ENCODE peak calls at places on chromosomes 7 and 10, in nine cellular contexts. B is body of pancreas; N is heart left ventricle; Y is fibroblast of lung; H is lower lobe of right lung; F is IMR-90; W is CD4-positive, CD25-positive, alpha-beta regulatory T cell; L is prostate gland; J is GM23248. I is an unnamed sample.

GRCh38 chr10:28533315-28533564 is 322 bp downstream of the WAC start:
- DNase-seq in B (no peak), N (no peak), Y (no peak), H (no peak), F (no peak), W (no peak), L (no peak), J (no peak), I (no peak)

GRCh38 chr7:88927-89921 is 103.1 kb upstream of the FAM20C start:
- DNase-seq in B (peak), N (no peak), Y (peak), H (no peak), F (peak), W (no peak), L (no peak), J (peak), I (peak)

GRCh38 chr10:107341281-107341680 is 176.8 kb upstream of the SORCS1 start:
- DNase-seq in B (no peak), N (no peak), Y (no peak), H (no peak), F (no peak), W (no peak), L (no peak), J (peak), I (no peak)

GRCh38 chr7:46908770-46909169 is 673.1 kb downstream of the TNS3 start:
- DNase-seq in B (no peak), N (no peak), Y (peak), H (no peak), F (peak), W (no peak), L (no peak), J (peak), I (peak)

GRCh38 chr7:93921607-93922446 is at the start of gene GNG11:
- DNase-seq in B (peak), N (peak), Y (peak), H (peak), F (peak), W (no peak), L (peak), J (peak), I (no peak)

GRCh38 chr10:113578766-113579165 is 25.9 kb downstream of the HABP2 start:
- DNase-seq in B (no peak), N (no peak), Y (no peak), H (no peak), F (no peak), W (no peak), L (no peak), J (no peak), I (no peak)

GRCh38 chr10:69869291-69869841 is 67.7 kb downstream of the COL13A1 start:
- DNase-seq in B (peak), N (no peak), Y (peak), H (no peak), F (peak), W (no peak), L (peak), J (peak), I (no peak)

GRCh38 chr7:150716368-150716767 is at the start of gene GIMAP1:
- DNase-seq in B (peak), N (peak), Y (no peak), H (no peak), F (no peak), W (peak), L (no peak), J (no peak), I (no peak)

GRCh38 chr10:113992601-113993011 is 51.1 kb upstream of the ADRB1 start:
- DNase-seq in B (no peak), N (no peak), Y (no peak), H (no peak), F (no peak), W (no peak), L (no peak), J (peak), I (no peak)

GRCh38 chr7:46927131-46927810 is 654.6 kb downstream of the TNS3 start:
- DNase-seq in B (no peak), N (no peak), Y (no peak), H (no peak), F (no peak), W (no peak), L (no peak), J (no peak), I (no peak)

GRCh38 chr7:100629117-100629711 is 12.1 kb downstream of the TFR2 start:
- DNase-seq in B (peak), N (no peak), Y (no peak), H (no peak), F (no peak), W (no peak), L (no peak), J (peak), I (no peak)

GRCh38 chr10:130554701-130555410 is 418.7 kb downstream of the GLRX3 start:
- DNase-seq in B (no peak), N (no peak), Y (no peak), H (no peak), F (no peak), W (no peak), L (no peak), J (no peak), I (no peak)

GRCh38 chr10:96873086-96873485 is 41.0 kb downstream of the LCOR start:
- DNase-seq in B (no peak), N (no peak), Y (no peak), H (no peak), F (no peak), W (no peak), L (no peak), J (no peak), I (no peak)

GRCh38 chr10:77845455-77845850 is 81.1 kb downstream of the DLG5 start:
- DNase-seq in B (no peak), N (no peak), Y (no peak), H (no peak), F (no peak), W (no peak), L (no peak), J (no peak), I (no peak)
- H3K27ac ChIP-seq in B (no peak), N (no peak), Y (no peak), H (no peak), F (peak), W (no peak), L (peak), J (peak), I (peak)

GRCh38 chr7:44977956-44978355 is 859 bp downstream of the MYO1G start:
- DNase-seq in B (no peak), N (no peak), Y (no peak), H (no peak), F (no peak), W (no peak), L (no peak), J (no peak), I (no peak)

GRCh38 chr7:44980393-44981034 is 1.7 kb upstream of the MYO1G start:
- DNase-seq in B (peak), N (no peak), Y (peak), H (no peak), F (peak), W (peak), L (no peak), J (peak), I (no peak)

GRCh38 chr7:44981035-44981706 is 2.4 kb upstream of the MYO1G start:
- DNase-seq in B (no peak), N (no peak), Y (no peak), H (no peak), F (no peak), W (peak), L (no peak), J (no peak), I (no peak)

GRCh38 chr7:44978511-44979366 is at the start of gene MYO1G:
- DNase-seq in B (peak), N (peak), Y (no peak), H (peak), F (no peak), W (peak), L (no peak), J (no peak), I (no peak)

DNA sequence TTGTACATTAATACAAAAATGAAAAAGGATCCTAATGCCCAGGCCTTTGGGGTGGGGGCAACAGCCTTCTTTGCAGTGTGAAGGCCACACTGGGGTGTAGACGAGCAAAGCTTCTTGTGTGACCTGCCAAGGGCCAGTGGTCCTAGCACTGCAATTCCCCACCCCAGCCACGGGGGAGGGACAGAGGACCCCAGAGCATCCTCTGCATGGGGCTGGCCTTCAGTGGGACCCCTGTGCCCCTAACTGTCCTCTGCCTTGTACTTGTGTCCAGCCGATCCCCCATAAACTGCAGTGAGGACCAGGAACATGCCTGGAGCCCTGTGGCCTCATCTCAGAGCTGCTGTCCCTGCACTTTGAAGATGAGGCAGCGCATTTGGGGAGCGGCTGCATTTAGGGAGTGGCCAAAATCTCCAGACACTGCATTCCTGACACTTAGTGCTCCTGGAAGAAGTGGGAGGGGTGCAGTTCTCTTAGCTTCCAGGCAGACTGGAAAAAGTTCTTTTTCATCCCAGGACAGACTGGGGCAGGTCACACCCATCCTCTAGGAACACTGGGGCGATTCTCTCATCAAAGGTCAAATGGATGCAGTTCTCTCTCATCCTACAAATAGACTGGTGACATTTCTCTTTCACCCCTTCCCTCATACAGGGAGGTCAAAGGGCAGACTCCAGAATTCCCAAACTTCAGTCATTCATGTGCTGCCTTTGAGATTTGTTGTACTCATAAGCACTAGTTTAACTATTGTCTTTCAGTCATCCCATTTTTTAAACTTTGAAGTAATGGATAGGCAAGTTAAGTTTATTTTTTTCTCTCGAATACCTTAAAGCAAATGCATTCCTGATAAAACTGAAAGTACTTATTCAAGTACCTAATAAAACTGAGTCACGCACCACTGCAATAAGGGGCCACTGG is 922 bp upstream of the MYO1G start:
- DNase-seq in B (no peak), N (no peak), Y (peak), H (no peak), F (no peak), W (no peak), L (no peak), J (peak), I (no peak)
- H3K27ac ChIP-seq in B (no peak), N (peak), Y (peak), H (peak), F (peak), W (peak), L (no peak), J (peak), I (peak)

GRCh38 chr10:4522296-4523000 is 303.6 kb upstream of the AKR1E2 start:
- DNase-seq in B (no peak), N (no peak), Y (no peak), H (no peak), F (no peak), W (no peak), L (no peak), J (no peak), I (no peak)
- H3K27ac ChIP-seq in B (no peak), N (no peak), Y (no peak), H (no peak), F (no peak), W (no peak), L (no peak), J (no peak), I (no peak)

DNA sequence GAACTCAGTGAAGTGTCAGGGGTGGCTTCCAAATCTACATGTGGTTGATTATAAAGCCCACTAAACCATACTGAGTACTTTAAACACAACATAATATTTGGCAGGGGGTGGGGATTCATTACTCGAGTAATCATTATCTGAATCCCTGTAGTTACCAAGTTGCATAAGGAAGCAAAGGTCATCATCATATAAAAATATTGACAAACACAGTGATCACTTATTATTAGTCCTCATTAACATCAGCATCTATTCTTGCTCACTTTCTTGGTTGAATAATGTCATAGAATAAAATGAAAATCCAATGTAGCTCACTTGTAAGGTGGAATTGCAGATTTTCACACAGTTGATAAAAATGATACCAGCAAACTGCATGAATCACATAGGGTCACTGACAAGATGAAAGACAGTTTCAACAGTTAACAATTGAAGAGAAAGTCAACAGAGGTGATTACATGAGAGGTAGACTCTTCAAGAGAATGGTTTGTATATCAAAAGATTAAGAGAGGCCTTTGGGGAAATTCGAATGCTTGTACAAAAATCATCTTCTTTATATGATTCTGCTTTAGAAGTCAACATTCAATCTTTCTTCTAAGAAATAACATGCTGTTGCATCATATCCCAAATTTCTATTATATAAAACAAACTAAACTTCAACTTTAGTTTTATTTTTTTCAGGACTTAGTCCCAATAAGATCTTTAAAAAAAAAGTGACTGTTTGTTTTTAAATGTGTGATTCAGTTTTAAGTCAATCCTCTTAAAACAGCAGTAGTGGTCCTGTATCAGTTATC is 185.5 kb upstream of the KLF14 start:
- DNase-seq in B (no peak), N (no peak), Y (no peak), H (no peak), F (no peak), W (peak), L (no peak), J (no peak), I (no peak)
- H3K27ac ChIP-seq in B (no peak), N (peak), Y (peak), H (no peak), F (peak), W (peak), L (no peak), J (peak), I (peak)

GRCh38 chr10:79905322-79906314 is 43.3 kb downstream of the SFTPD start:
- DNase-seq in B (peak), N (no peak), Y (peak), H (no peak), F (peak), W (no peak), L (no peak), J (peak), I (no peak)

GRCh38 chr10:79910344-79910743 is 38.6 kb downstream of the SFTPD start:
- DNase-seq in B (peak), N (no peak), Y (no peak), H (no peak), F (no peak), W (no peak), L (no peak), J (no peak), I (no peak)

DNA sequence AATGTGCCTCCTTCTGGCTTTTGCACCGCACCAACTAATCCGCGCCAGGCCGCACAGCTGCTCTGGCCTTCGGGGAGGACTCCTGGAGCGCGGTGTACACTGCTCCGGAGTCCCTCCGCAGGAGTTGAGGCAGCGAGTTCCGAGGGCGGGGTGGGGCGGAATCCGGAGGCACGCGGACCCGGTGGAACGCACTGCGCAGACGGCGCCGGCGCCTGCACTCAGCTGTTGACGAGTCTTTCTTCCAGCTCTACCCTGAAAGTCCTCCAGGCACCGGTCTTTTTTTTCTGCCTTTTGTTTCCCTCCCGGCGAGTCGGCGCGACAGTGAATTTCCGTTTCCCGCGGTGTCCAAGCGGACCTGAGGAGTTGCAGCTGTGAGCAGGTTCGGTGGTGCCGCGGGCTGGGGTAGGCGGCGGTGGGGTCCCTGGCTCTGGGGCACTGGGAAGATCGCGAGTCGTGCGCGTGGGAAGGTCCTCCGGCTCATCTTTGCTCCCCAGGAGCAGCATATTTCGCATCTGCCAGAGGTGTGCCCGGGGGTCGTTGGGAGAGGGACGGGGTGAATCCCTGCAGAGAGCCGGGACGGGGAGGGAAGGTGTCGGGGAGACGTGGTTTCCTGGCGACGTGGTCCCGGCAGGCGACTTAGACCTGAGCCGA is 44.1 kb downstream of the SFTPD start:
- DNase-seq in B (peak), N (peak), Y (peak), H (peak), F (peak), W (no peak), L (peak), J (peak), I (no peak)
- H3K27ac ChIP-seq in B (peak), N (peak), Y (no peak), H (peak), F (peak), W (no peak), L (peak), J (peak), I (no peak)

GRCh38 chr7:6235029-6235627 is 37.3 kb downstream of the CYTH3 start:
- DNase-seq in B (no peak), N (no peak), Y (no peak), H (no peak), F (no peak), W (no peak), L (no peak), J (no peak), I (no peak)
- H3K27ac ChIP-seq in B (no peak), N (no peak), Y (no peak), H (no peak), F (no peak), W (no peak), L (no peak), J (no peak), I (no peak)

DNA sequence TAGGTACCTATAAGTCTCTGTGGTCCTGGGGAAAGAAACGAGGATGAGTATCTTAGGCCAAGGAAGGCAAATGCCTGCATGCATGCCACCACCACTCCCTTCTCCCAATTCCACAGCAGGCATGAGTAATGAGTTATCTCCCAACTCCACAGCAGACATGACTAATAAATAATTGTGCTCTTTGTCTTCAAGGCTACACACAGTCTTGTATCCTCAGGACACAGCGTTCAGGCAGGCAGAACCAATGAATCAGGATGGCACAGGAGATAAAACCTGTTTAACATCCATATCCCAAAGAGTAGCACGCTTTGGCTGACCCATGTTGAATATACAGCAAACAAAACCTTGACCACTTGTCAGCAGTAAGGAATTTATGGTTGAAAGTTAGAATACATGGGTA is 229.7 kb upstream of the NFE2L3 start:
- DNase-seq in B (no peak), N (no peak), Y (no peak), H (no peak), F (no peak), W (no peak), L (no peak), J (no peak), I (peak)
- H3K27ac ChIP-seq in B (no peak), N (no peak), Y (no peak), H (no peak), F (no peak), W (no peak), L (no peak), J (no peak), I (peak)

DNA sequence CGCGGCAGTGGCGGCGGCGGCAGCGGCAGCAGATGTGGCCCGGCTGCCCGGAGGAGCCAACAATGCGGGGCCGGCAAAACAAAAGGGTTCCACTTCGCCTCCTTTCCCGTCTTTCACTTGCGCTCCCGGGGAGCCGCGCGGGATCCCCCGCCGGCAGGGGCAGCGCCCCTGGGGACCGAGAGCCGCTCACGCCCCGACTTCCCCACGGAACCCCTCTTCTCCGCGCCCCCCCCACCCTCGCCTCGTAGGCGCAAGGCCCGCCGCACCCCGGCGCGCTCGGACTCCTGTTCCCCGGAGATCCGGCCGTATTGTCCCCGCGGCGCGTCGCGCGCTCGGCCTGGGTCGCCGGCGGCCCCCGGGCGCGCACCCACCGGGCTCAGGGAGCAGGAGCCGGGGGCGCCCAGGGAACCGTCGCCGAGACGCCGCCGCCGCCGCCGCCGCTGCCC is 854 bp downstream of the CTBP2 start:
- DNase-seq in B (no peak), N (no peak), Y (no peak), H (peak), F (no peak), W (no peak), L (no peak), J (peak), I (no peak)
- H3K27ac ChIP-seq in B (peak), N (peak), Y (peak), H (peak), F (peak), W (no peak), L (peak), J (peak), I (peak)